ENCODE peak calls at places on chromosomes 13 and 19, in seven cellular contexts. I is astrocyte of the spinal cord; V is activated CD8-positive, alpha-beta T cell treated with anti-CD3 and anti-CD28 coated beads, Interleukin-2, amount 10 ng/mL, durations not matched to agents 7 days and 5 days; R is A172; N is erythroblast; Z is iPS DF 6.9; F is NCI-H146. Y is an unnamed sample.

GRCh38 chr13:51900471-51900870 is 38.7 kb downstream of the CCDC70 start:
- DNase-seq in I (no peak), Z (no peak), V (no peak), F (no peak), N (no peak), R (no peak), Y (no peak)

GRCh38 chr19:44258835-44259413 is 762 bp upstream of the ZNF233 start:
- DNase-seq in Z (no peak), I (no peak), V (no peak), N (no peak), F (no peak), R (no peak), Y (no peak)

GRCh38 chr13:30739646-30740642 is 4.6 kb downstream of the ALOX5AP start:
- DNase-seq in V (peak), F (no peak), I (peak), N (peak), Z (no peak), R (peak), Y (peak)

GRCh38 chr13:59345316-59345715 is 818.4 kb downstream of the DIAPH3 start:
- DNase-seq in N (no peak), Z (no peak), I (peak), R (no peak), V (no peak), F (peak), Y (no peak)

GRCh38 chr19:10601999-10602329 is 14.9 kb upstream of the AP1M2 start:
- DNase-seq in V (no peak), I (no peak), N (no peak), Z (no peak), R (no peak), F (no peak), Y (no peak)

GRCh38 chr13:29743229-29743786 is 107.1 kb downstream of the UBL3 start:
- DNase-seq in V (no peak), R (peak), I (peak), Z (no peak), F (no peak), N (no peak), Y (no peak)

GRCh38 chr19:7006305-7006704 is 14.9 kb downstream of the MBD3L2B start:
- DNase-seq in N (no peak), Z (no peak), I (no peak), F (no peak), R (no peak), V (no peak), Y (no peak)

GRCh38 chr13:78978381-78978998 is 319.5 kb upstream of the OBI1 start:
- DNase-seq in V (peak), Z (peak), R (peak), I (peak), F (peak), N (peak), Y (peak)

GRCh38 chr13:110676511-110677204 is 29.3 kb downstream of the CARS2 start:
- DNase-seq in F (no peak), R (no peak), Z (no peak), I (no peak), N (no peak), V (no peak), Y (no peak)

GRCh38 chr19:52567921-52568320 is 2.2 kb upstream of the ZNF701 start:
- DNase-seq in F (no peak), N (no peak), V (no peak), R (no peak), I (no peak), Z (no peak), Y (no peak)

GRCh38 chr13:20702945-20703784 is at the start of gene IL17D:
- DNase-seq in R (no peak), F (peak), I (peak), N (peak), V (peak), Z (no peak), Y (no peak)

GRCh38 chr13:100130092-100130491 is 41.2 kb downstream of the PCCA start:
- DNase-seq in R (peak), N (no peak), F (no peak), V (no peak), I (peak), Z (no peak), Y (no peak)

GRCh38 chr13:91135376-91135775 is 212.1 kb upstream of the MIR17HG start:
- DNase-seq in N (no peak), V (no peak), F (no peak), Z (no peak), I (no peak), R (no peak), Y (no peak)

GRCh38 chr13:106561551-106562170 is 6.3 kb downstream of the ARGLU1 start:
- DNase-seq in F (no peak), Z (no peak), N (peak), R (no peak), V (no peak), I (peak), Y (no peak)

GRCh38 chr13:25286308-25286968 is 850 bp downstream of the MTMR6 start:
- DNase-seq in N (peak), R (peak), I (peak), V (peak), Z (no peak), F (peak), Y (no peak)

GRCh38 chr19:4380254-4380727 is 20.1 kb downstream of the SH3GL1 start:
- DNase-seq in N (peak), I (no peak), V (peak), R (no peak), Z (no peak), F (no peak), Y (no peak)

GRCh38 chr13:77033717-77034302 is 6.9 kb upstream of the FBXL3 start:
- DNase-seq in N (no peak), Z (no peak), V (no peak), F (no peak), I (no peak), R (no peak), Y (no peak)

GRCh38 chr13:98155475-98156111 is 12.7 kb downstream of the FARP1 start:
- DNase-seq in F (no peak), V (no peak), I (peak), Z (no peak), R (peak), N (no peak), Y (no peak)

GRCh38 chr13:29771247-29771646 is 79.2 kb downstream of the UBL3 start:
- DNase-seq in R (peak), I (peak), N (peak), F (peak), Z (no peak), V (no peak), Y (no peak)

GRCh38 chr19:30649934-30650614 is 277.9 kb downstream of the ZNF536 start:
- DNase-seq in V (peak), I (peak), F (peak), R (peak), N (peak), Z (no peak), Y (no peak)

GRCh38 chr13:98307744-98308524 is 130.9 kb upstream of the RNF113B start:
- DNase-seq in V (no peak), F (no peak), N (no peak), I (no peak), Z (no peak), R (no peak), Y (no peak)

GRCh38 chr13:98252931-98253470 is 75.9 kb upstream of the RNF113B start:
- DNase-seq in Z (no peak), I (peak), R (peak), N (no peak), V (no peak), F (no peak), Y (no peak)

GRCh38 chr13:112881656-112882554 is 87.1 kb upstream of the MCF2L start:
- DNase-seq in R (no peak), V (no peak), N (no peak), Z (no peak), F (no peak), I (no peak), Y (no peak)

GRCh38 chr13:69565334-69565733 is 542.3 kb upstream of the ATXN8OS start:
- DNase-seq in N (peak), V (no peak), I (peak), Z (no peak), F (no peak), R (peak), Y (no peak)

GRCh38 chr19:13051581-13052165 is 51.0 kb downstream of the LYL1 start:
- DNase-seq in Z (no peak), F (peak), N (peak), V (no peak), I (peak), R (peak), Y (peak)

GRCh38 chr13:43755844-43756243 is 30.9 kb downstream of the ENOX1 start:
- DNase-seq in R (no peak), N (no peak), I (no peak), F (no peak), Z (no peak), V (no peak), Y (no peak)

GRCh38 chr13:41188584-41188983 is 5.8 kb downstream of the KBTBD7 start:
- DNase-seq in Z (no peak), R (peak), V (no peak), F (no peak), N (no peak), I (peak), Y (no peak)

GRCh38 chr19:5150331-5150901 is 181.5 kb downstream of the KDM4B start:
- DNase-seq in Z (no peak), I (no peak), F (no peak), R (no peak), N (no peak), V (no peak), Y (no peak)

GRCh38 chr19:12668937-12669271 is 2.3 kb downstream of the WDR83 start:
- DNase-seq in Z (no peak), F (peak), N (peak), I (peak), R (peak), V (peak), Y (peak)

GRCh38 chr13:93375491-93375890 is 148.9 kb downstream of the GPC6 start:
- DNase-seq in I (no peak), Z (no peak), R (no peak), V (no peak), N (no peak), F (no peak), Y (no peak)